ENCODE peak calls at places on chromosome 20, in ten cellular contexts. W is cardiac fibroblast; K is HFF-Myc; J is GM12865; F is activated T-cell treated with anti-CD3 and anti-CD28 coated beads, Interleukin-2, amount 50 U/mL, for 48 hours; H is type B pancreatic cell; B is left cardiac atrium; C is sciatic nerve; N is A172; Z is left ventricle myocardium inferior. X is an unnamed sample.

GRCh38 chr20:50247196-50248094 is 56.8 kb downstream of the CEBPB start:
- DNase-seq in J (no peak), C (no peak), F (no peak), N (no peak), B (no peak), H (no peak), Z (no peak), W (no peak), K (no peak), X (no peak)

GRCh38 chr20:37584238-37584807 is 56.6 kb upstream of the BLCAP start:
- DNase-seq in W (no peak), B (no peak), Z (no peak), C (no peak), F (no peak), K (no peak), J (no peak), N (no peak), H (no peak), X (no peak)

GRCh38 chr20:61631770-61632169 is 379.7 kb downstream of the CDH4 start:
- DNase-seq in F (no peak), H (no peak), C (no peak), K (no peak), B (peak), N (no peak), J (no peak), W (no peak), Z (no peak), X (no peak)

GRCh38 chr20:58705525-58705924 is 12.9 kb downstream of the NPEPL1 start:
- DNase-seq in C (peak), N (no peak), H (no peak), K (no peak), F (no peak), W (no peak), Z (peak), J (no peak), B (no peak), X (no peak)

GRCh38 chr20:24917056-24917455 is 32.0 kb upstream of the CST7 start:
- DNase-seq in H (peak), B (no peak), F (peak), W (no peak), K (no peak), N (no peak), Z (no peak), J (no peak), C (no peak), X (no peak)

GRCh38 chr20:25077610-25078169 is 4.3 kb downstream of the VSX1 start:
- DNase-seq in B (peak), C (peak), F (peak), W (peak), Z (no peak), N (no peak), H (peak), K (no peak), J (no peak), X (no peak)

GRCh38 chr20:41232971-41233926 is 84.3 kb downstream of the ZHX3 start:
- DNase-seq in F (no peak), B (no peak), J (no peak), W (peak), N (peak), C (no peak), Z (no peak), K (peak), H (no peak), X (peak)

GRCh38 chr20:2300420-2300819 is 4.6 kb downstream of the TGM3 start:
- DNase-seq in Z (no peak), J (no peak), N (no peak), B (no peak), H (no peak), W (no peak), F (no peak), C (no peak), K (no peak), X (no peak)

GRCh38 chr20:45592574-45593189 is 13.6 kb upstream of the WFDC8 start:
- DNase-seq in W (peak), F (peak), K (peak), J (peak), H (no peak), Z (no peak), B (no peak), C (no peak), N (peak), X (no peak)

GRCh38 chr20:49344975-49345374 is 67.1 kb upstream of the ZNFX1 start:
- DNase-seq in W (peak), B (peak), H (no peak), Z (peak), J (no peak), C (peak), K (peak), N (peak), F (no peak), X (peak)

GRCh38 chr20:17869295-17869994 is 99.1 kb downstream of the SNX5 start:
- DNase-seq in K (no peak), H (no peak), B (no peak), W (no peak), Z (no peak), J (no peak), N (no peak), C (peak), F (no peak), X (no peak)

GRCh38 chr20:59004493-59004762 is 2.6 kb downstream of the CTSZ start:
- DNase-seq in W (no peak), K (no peak), B (peak), F (peak), Z (peak), J (no peak), N (no peak), C (no peak), H (no peak), X (no peak)

GRCh38 chr20:33322456-33322855 is 39.4 kb downstream of the BPIFB1 start:
- DNase-seq in N (no peak), Z (no peak), B (no peak), H (no peak), F (no peak), C (no peak), K (no peak), W (no peak), J (no peak), X (no peak)

GRCh38 chr20:49381558-49382493 is 100.6 kb downstream of the KCNB1 start:
- DNase-seq in H (no peak), Z (peak), C (peak), F (no peak), J (no peak), K (no peak), B (peak), W (peak), N (peak), X (peak)

GRCh38 chr20:55038684-55039083 is 563.3 kb downstream of the DOK5 start:
- DNase-seq in W (no peak), Z (no peak), B (no peak), K (no peak), J (no peak), N (no peak), C (no peak), F (no peak), H (no peak), X (no peak)

GRCh38 chr20:19991826-19992225 is 25.3 kb upstream of the NAA20 start:
- DNase-seq in J (no peak), W (no peak), Z (no peak), H (no peak), F (no peak), N (no peak), K (no peak), B (no peak), C (no peak), X (no peak)

GRCh38 chr20:33672426-33673114 is 1.7 kb downstream of the NECAB3 start:
- DNase-seq in F (no peak), B (no peak), Z (no peak), W (no peak), H (no peak), N (no peak), J (no peak), C (no peak), K (no peak), X (no peak)

GRCh38 chr20:57261488-57262243 is 4.8 kb downstream of the BMP7 start:
- DNase-seq in B (no peak), N (no peak), W (no peak), Z (no peak), F (no peak), K (no peak), J (no peak), C (no peak), H (no peak), X (no peak)

GRCh38 chr20:63741676-63742380 is 2.3 kb downstream of the SLC2A4RG start:
- DNase-seq in W (no peak), K (no peak), C (no peak), N (no peak), B (no peak), F (peak), J (no peak), H (peak), Z (no peak), X (no peak)

GRCh38 chr20:1392443-1392692 is 486 bp downstream of the FKBP1A start:
- DNase-seq in C (no peak), Z (no peak), F (no peak), N (no peak), J (no peak), K (no peak), W (no peak), B (no peak), H (no peak), X (no peak)

GRCh38 chr20:2596673-2597279 is 55.7 kb upstream of the NOP56 start:
- DNase-seq in J (no peak), K (peak), C (no peak), F (no peak), Z (no peak), B (no peak), H (no peak), N (peak), W (no peak), X (no peak)

GRCh38 chr20:50392138-50392866 is 117.9 kb upstream of the PTPN1 start:
- DNase-seq in Z (no peak), W (no peak), K (no peak), H (no peak), F (peak), N (no peak), J (peak), B (no peak), C (no peak), X (no peak)

GRCh38 chr20:58150772-58151171 is 77.7 kb downstream of the ANKRD60 start:
- DNase-seq in F (no peak), W (no peak), Z (no peak), H (no peak), B (no peak), N (no peak), J (peak), K (no peak), C (no peak), X (no peak)

GRCh38 chr20:45911486-45912343 is at the start of gene PLTP:
- DNase-seq in H (peak), W (peak), K (no peak), B (peak), N (no peak), C (peak), J (peak), F (peak), Z (peak), X (no peak)

GRCh38 chr20:38372830-38373229 is 26.5 kb downstream of the LBP start:
- DNase-seq in J (no peak), H (no peak), N (no peak), C (no peak), B (no peak), Z (no peak), W (peak), K (no peak), F (no peak), X (no peak)

GRCh38 chr20:50587291-50587961 is 77.2 kb downstream of the PTPN1 start:
- DNase-seq in N (no peak), J (no peak), B (no peak), H (no peak), Z (no peak), K (no peak), W (no peak), C (no peak), F (no peak), X (no peak)

GRCh38 chr20:10412591-10413408 is 21.2 kb downstream of the MKKS start:
- DNase-seq in C (no peak), W (peak), Z (no peak), B (no peak), K (no peak), H (no peak), J (no peak), F (no peak), N (no peak), X (no peak)

GRCh38 chr20:43711098-43711654 is 15.6 kb downstream of the GTSF1L start:
- DNase-seq in K (no peak), B (no peak), H (no peak), N (no peak), C (no peak), W (no peak), Z (no peak), J (peak), F (no peak), X (no peak)

GRCh38 chr20:36408219-36408618 is 102.1 kb downstream of the DLGAP4 start:
- DNase-seq in C (no peak), H (no peak), N (peak), Z (no peak), J (no peak), B (peak), F (no peak), K (no peak), W (peak), X (peak)

GRCh38 chr20:57319584-57319983 is 10.0 kb upstream of the SPO11 start:
- DNase-seq in W (no peak), Z (no peak), B (no peak), J (no peak), C (no peak), K (no peak), F (no peak), H (no peak), N (no peak), X (no peak)

GRCh38 chr20:11166716-11167115 is 492.9 kb upstream of the JAG1 start:
- DNase-seq in C (no peak), H (no peak), N (no peak), W (peak), J (no peak), F (no peak), K (no peak), Z (no peak), B (no peak), X (no peak)

GRCh38 chr20:49706548-49707517 is 6.8 kb downstream of the B4GALT5 start:
- DNase-seq in K (no peak), W (no peak), N (no peak), B (no peak), F (no peak), C (no peak), H (no peak), Z (no peak), J (no peak), X (no peak)

GRCh38 chr20:36116813-36117441 is 37.6 kb upstream of the EPB41L1 start:
- DNase-seq in N (peak), C (no peak), W (peak), H (no peak), F (no peak), B (peak), K (no peak), J (no peak), Z (no peak), X (peak)

GRCh38 chr20:39291301-39291700 is 329.2 kb downstream of the DHX35 start:
- DNase-seq in J (no peak), N (peak), F (no peak), B (no peak), K (no peak), C (no peak), W (no peak), H (no peak), Z (no peak), X (no peak)

GRCh38 chr20:49210750-49211110 is 8.5 kb upstream of the DDX27 start:
- DNase-seq in H (no peak), J (no peak), N (no peak), W (no peak), B (no peak), C (no peak), Z (no peak), F (no peak), K (no peak), X (no peak)

GRCh38 chr20:2264118-2264517 is 31.7 kb upstream of the TGM3 start:
- DNase-seq in B (no peak), H (no peak), F (no peak), C (no peak), Z (no peak), N (no peak), K (no peak), J (no peak), W (no peak), X (no peak)

GRCh38 chr20:10646006-10646405 is 27.8 kb downstream of the JAG1 start:
- DNase-seq in C (no peak), W (no peak), K (no peak), J (no peak), H (no peak), B (no peak), F (no peak), Z (no peak), N (no peak), X (no peak)

GRCh38 chr20:17505664-17506517 is 25.3 kb downstream of the BFSP1 start:
- DNase-seq in F (peak), N (peak), K (no peak), H (no peak), J (no peak), C (no peak), B (no peak), Z (no peak), W (peak), X (peak)

GRCh38 chr20:58797371-58798050 is 53.2 kb downstream of the GNAS-AS1 start:
- DNase-seq in N (no peak), Z (no peak), H (no peak), J (no peak), B (no peak), K (no peak), F (no peak), W (no peak), C (no peak), X (no peak)

X was measured in H54.